ENCODE peak calls at places on chromosomes 11 and 22, in nine cellular contexts. W, T, N, Z, K, Y, V, A and G are unnamed samples.

GRCh38 chr11:33893711-33894401 is 2.0 kb upstream of the LMO2 start:
- DNase-seq in W (no peak), T (peak), N (peak), Z (no peak), K (no peak), Y (no peak), V (no peak), A (peak), G (no peak)

GRCh38 chr11:113991170-113991569 is 16.3 kb downstream of the HTR3A start:
- DNase-seq in W (no peak), T (peak), N (no peak), Z (no peak), K (peak), Y (peak), V (no peak), A (no peak), G (peak)

GRCh38 chr11:84261707-84262106 is 975.5 kb upstream of the CCDC90B start:
- DNase-seq in W (no peak), T (no peak), N (no peak), Z (no peak), K (peak), Y (no peak), V (no peak), A (no peak), G (no peak)

GRCh38 chr11:26709057-26709456 is 12.8 kb downstream of the SLC5A12 start:
- DNase-seq in W (no peak), T (no peak), N (no peak), Z (no peak), K (no peak), Y (no peak), V (no peak), A (no peak), G (no peak)

GRCh38 chr11:105282658-105283057 is 143.1 kb upstream of the CARD18 start:
- DNase-seq in W (no peak), T (no peak), N (no peak), Z (no peak), K (no peak), Y (no peak), V (no peak), A (no peak), G (no peak)

GRCh38 chr11:133945087-133945974 is 11.4 kb downstream of the IGSF9B start:
- DNase-seq in W (no peak), T (no peak), N (peak), Z (no peak), K (no peak), Y (peak), V (no peak), A (peak), G (no peak)

GRCh38 chr11:35549787-35550186 is 24.4 kb upstream of the PAMR1 start:
- DNase-seq in W (no peak), T (no peak), N (no peak), Z (no peak), K (no peak), Y (no peak), V (no peak), A (no peak), G (peak)

GRCh38 chr11:68567553-68567952 is 107.0 kb downstream of the PPP6R3 start:
- DNase-seq in W (no peak), T (no peak), N (no peak), Z (no peak), K (no peak), Y (no peak), V (no peak), A (no peak), G (no peak)

GRCh38 chr11:9601876-9602199 is 28.4 kb downstream of the WEE1 start:
- DNase-seq in W (no peak), T (no peak), N (no peak), Z (no peak), K (no peak), Y (no peak), V (no peak), A (no peak), G (no peak)

GRCh38 chr11:57566035-57566504 is 1.4 kb downstream of the UBE2L6 start:
- DNase-seq in W (peak), T (peak), N (no peak), Z (no peak), K (no peak), Y (no peak), V (no peak), A (peak), G (no peak)

GRCh38 chr11:116207781-116208180 is 565.0 kb downstream of the BUD13 start:
- DNase-seq in W (no peak), T (no peak), N (no peak), Z (no peak), K (no peak), Y (no peak), V (no peak), A (no peak), G (no peak)

GRCh38 chr11:83599066-83599465 is 312.9 kb upstream of the CCDC90B start:
- DNase-seq in W (no peak), T (no peak), N (no peak), Z (no peak), K (no peak), Y (no peak), V (no peak), A (no peak), G (no peak)

GRCh38 chr11:93017821-93018690 is 48.6 kb downstream of the MTNR1B start:
- DNase-seq in W (no peak), T (no peak), N (no peak), Z (no peak), K (no peak), Y (no peak), V (no peak), A (no peak), G (no peak)

GRCh38 chr22:36510966-36511881 is 4.4 kb upstream of the FOXRED2 start:
- DNase-seq in W (peak), T (peak), N (no peak), Z (peak), K (peak), Y (no peak), V (no peak), A (no peak), G (no peak)

GRCh38 chr11:67631427-67631826 is 1.7 kb upstream of the NUDT8 start:
- DNase-seq in W (no peak), T (no peak), N (no peak), Z (no peak), K (no peak), Y (peak), V (no peak), A (no peak), G (no peak)

GRCh38 chr22:35437038-35437437 is 37.1 kb downstream of the MCM5 start:
- DNase-seq in W (no peak), T (no peak), N (no peak), Z (no peak), K (no peak), Y (no peak), V (no peak), A (no peak), G (no peak)

GRCh38 chr22:22110548-22111266 is 128.1 kb upstream of the TOP3B start:
- DNase-seq in W (peak), T (peak), N (no peak), Z (peak), K (peak), Y (peak), V (no peak), A (no peak), G (peak)

GRCh38 chr11:81237139-81237538 is 1496.5 kb downstream of the FAM181B start:
- DNase-seq in W (peak), T (peak), N (no peak), Z (no peak), K (peak), Y (no peak), V (no peak), A (no peak), G (peak)

GRCh38 chr22:45510376-45511232 is 7.9 kb downstream of the FBLN1 start:
- DNase-seq in W (no peak), T (no peak), N (no peak), Z (no peak), K (no peak), Y (no peak), V (peak), A (no peak), G (no peak)

GRCh38 chr11:62487136-62487535 is 59.5 kb downstream of the AHNAK start:
- DNase-seq in W (no peak), T (no peak), N (no peak), Z (no peak), K (no peak), Y (no peak), V (no peak), A (no peak), G (no peak)

GRCh38 chr11:115153135-115153534 is 351.1 kb downstream of the CADM1 start:
- DNase-seq in W (no peak), T (no peak), N (no peak), Z (no peak), K (no peak), Y (no peak), V (no peak), A (no peak), G (no peak)